ENCODE peak calls at places on chromosomes 13 and 19, in eight cellular contexts. One of them, this sample, is unnamed.

GRCh38 chr13:112182251-112182650 is 115.3 kb downstream of the SOX1 start:
- DNase-seq in GM10248: no peak
- DNase-seq in endothelial cell of umbilical vein: no peak
- DNase-seq in caudate nucleus: no peak
- DNase-seq in psoas muscle: no peak
- DNase-seq in NCI-H1436 treated with DMSO at 0.1 percent for 48 hours: no peak
- DNase-seq in uterus: no peak
- DNase-seq in stimulated activated CD4-positive, alpha-beta T cell treated with anti-CD3 and anti-CD28 coated beads, Interleukin-4, amount 100 ng/mL, for 24 hours: no peak
- DNase-seq in this sample: no peak

GRCh38 chr13:51769455-51770127 is 34.4 kb downstream of the DHRS12 start:
- DNase-seq in NCI-H1436 treated with DMSO at 0.1 percent for 48 hours: no peak
- DNase-seq in GM10248: no peak
- DNase-seq in psoas muscle: peak
- DNase-seq in caudate nucleus: no peak
- DNase-seq in uterus: peak
- DNase-seq in endothelial cell of umbilical vein: no peak
- DNase-seq in stimulated activated CD4-positive, alpha-beta T cell treated with anti-CD3 and anti-CD28 coated beads, Interleukin-4, amount 100 ng/mL, for 24 hours: no peak
- DNase-seq in this sample: peak

GRCh38 chr19:53881482-53882390 is at the start of gene PRKCG:
- DNase-seq in GM10248: peak
- DNase-seq in uterus: no peak
- DNase-seq in caudate nucleus: peak
- DNase-seq in NCI-H1436 treated with DMSO at 0.1 percent for 48 hours: no peak
- DNase-seq in endothelial cell of umbilical vein: no peak
- DNase-seq in stimulated activated CD4-positive, alpha-beta T cell treated with anti-CD3 and anti-CD28 coated beads, Interleukin-4, amount 100 ng/mL, for 24 hours: peak
- DNase-seq in psoas muscle: peak
- DNase-seq in this sample: no peak

GRCh38 chr13:43805071-43805468 is 18.3 kb upstream of the ENOX1 start:
- DNase-seq in caudate nucleus: no peak
- DNase-seq in uterus: no peak
- DNase-seq in NCI-H1436 treated with DMSO at 0.1 percent for 48 hours: no peak
- DNase-seq in stimulated activated CD4-positive, alpha-beta T cell treated with anti-CD3 and anti-CD28 coated beads, Interleukin-4, amount 100 ng/mL, for 24 hours: peak
- DNase-seq in endothelial cell of umbilical vein: peak
- DNase-seq in psoas muscle: no peak
- DNase-seq in GM10248: no peak
- DNase-seq in this sample: no peak

GRCh38 chr19:41233748-41234240 is 14.8 kb downstream of the AXL start:
- DNase-seq in endothelial cell of umbilical vein: no peak
- DNase-seq in stimulated activated CD4-positive, alpha-beta T cell treated with anti-CD3 and anti-CD28 coated beads, Interleukin-4, amount 100 ng/mL, for 24 hours: no peak
- DNase-seq in caudate nucleus: no peak
- DNase-seq in NCI-H1436 treated with DMSO at 0.1 percent for 48 hours: no peak
- DNase-seq in uterus: no peak
- DNase-seq in GM10248: no peak
- DNase-seq in psoas muscle: no peak
- DNase-seq in this sample: no peak

GRCh38 chr13:79384022-79384610 is 21.9 kb downstream of the RBM26 start:
- DNase-seq in psoas muscle: no peak
- DNase-seq in endothelial cell of umbilical vein: no peak
- DNase-seq in caudate nucleus: no peak
- DNase-seq in stimulated activated CD4-positive, alpha-beta T cell treated with anti-CD3 and anti-CD28 coated beads, Interleukin-4, amount 100 ng/mL, for 24 hours: no peak
- DNase-seq in GM10248: no peak
- DNase-seq in NCI-H1436 treated with DMSO at 0.1 percent for 48 hours: no peak
- DNase-seq in uterus: no peak
- DNase-seq in this sample: no peak

GRCh38 chr13:107585466-107585865 is 629.9 kb downstream of the LIG4 start:
- DNase-seq in NCI-H1436 treated with DMSO at 0.1 percent for 48 hours: no peak
- DNase-seq in endothelial cell of umbilical vein: peak
- DNase-seq in stimulated activated CD4-positive, alpha-beta T cell treated with anti-CD3 and anti-CD28 coated beads, Interleukin-4, amount 100 ng/mL, for 24 hours: no peak
- DNase-seq in GM10248: no peak
- DNase-seq in uterus: no peak
- DNase-seq in caudate nucleus: no peak
- DNase-seq in psoas muscle: no peak
- DNase-seq in this sample: no peak

GRCh38 chr19:7871280-7871529 is 3.0 kb downstream of the PRR36 start:
- DNase-seq in stimulated activated CD4-positive, alpha-beta T cell treated with anti-CD3 and anti-CD28 coated beads, Interleukin-4, amount 100 ng/mL, for 24 hours: peak
- DNase-seq in NCI-H1436 treated with DMSO at 0.1 percent for 48 hours: no peak
- DNase-seq in GM10248: peak
- DNase-seq in uterus: no peak
- DNase-seq in psoas muscle: no peak
- DNase-seq in caudate nucleus: no peak
- DNase-seq in endothelial cell of umbilical vein: no peak
- DNase-seq in this sample: no peak

GRCh38 chr19:15540435-15540834 is 32.1 kb downstream of the CYP4F22 start:
- DNase-seq in caudate nucleus: no peak
- DNase-seq in endothelial cell of umbilical vein: no peak
- DNase-seq in psoas muscle: no peak
- DNase-seq in uterus: no peak
- DNase-seq in NCI-H1436 treated with DMSO at 0.1 percent for 48 hours: no peak
- DNase-seq in stimulated activated CD4-positive, alpha-beta T cell treated with anti-CD3 and anti-CD28 coated beads, Interleukin-4, amount 100 ng/mL, for 24 hours: no peak
- DNase-seq in GM10248: no peak
- DNase-seq in this sample: no peak

GRCh38 chr13:33033361-33033812 is 17.2 kb downstream of the KL start:
- DNase-seq in psoas muscle: no peak
- DNase-seq in stimulated activated CD4-positive, alpha-beta T cell treated with anti-CD3 and anti-CD28 coated beads, Interleukin-4, amount 100 ng/mL, for 24 hours: peak
- DNase-seq in uterus: no peak
- DNase-seq in GM10248: peak
- DNase-seq in caudate nucleus: no peak
- DNase-seq in NCI-H1436 treated with DMSO at 0.1 percent for 48 hours: no peak
- DNase-seq in endothelial cell of umbilical vein: no peak
- DNase-seq in this sample: no peak

GRCh38 chr19:46745521-46746280 is at the start of gene FKRP:
- DNase-seq in caudate nucleus: no peak
- DNase-seq in stimulated activated CD4-positive, alpha-beta T cell treated with anti-CD3 and anti-CD28 coated beads, Interleukin-4, amount 100 ng/mL, for 24 hours: peak
- DNase-seq in endothelial cell of umbilical vein: no peak
- DNase-seq in NCI-H1436 treated with DMSO at 0.1 percent for 48 hours: no peak
- DNase-seq in uterus: peak
- DNase-seq in psoas muscle: no peak
- DNase-seq in GM10248: peak
- DNase-seq in this sample: no peak

GRCh38 chr19:12859546-12859945 is 21.2 kb downstream of the MAST1 start:
- DNase-seq in caudate nucleus: no peak
- DNase-seq in endothelial cell of umbilical vein: no peak
- DNase-seq in uterus: no peak
- DNase-seq in NCI-H1436 treated with DMSO at 0.1 percent for 48 hours: no peak
- DNase-seq in GM10248: no peak
- DNase-seq in psoas muscle: no peak
- DNase-seq in stimulated activated CD4-positive, alpha-beta T cell treated with anti-CD3 and anti-CD28 coated beads, Interleukin-4, amount 100 ng/mL, for 24 hours: no peak
- DNase-seq in this sample: no peak

GRCh38 chr13:106468207-106468606 is 67.3 kb downstream of the EFNB2 start:
- DNase-seq in endothelial cell of umbilical vein: no peak
- DNase-seq in psoas muscle: no peak
- DNase-seq in NCI-H1436 treated with DMSO at 0.1 percent for 48 hours: no peak
- DNase-seq in stimulated activated CD4-positive, alpha-beta T cell treated with anti-CD3 and anti-CD28 coated beads, Interleukin-4, amount 100 ng/mL, for 24 hours: no peak
- DNase-seq in caudate nucleus: peak
- DNase-seq in GM10248: no peak
- DNase-seq in uterus: no peak
- DNase-seq in this sample: no peak

GRCh38 chr19:4660181-4660791 is 9.9 kb downstream of the MYDGF start:
- DNase-seq in uterus: no peak
- DNase-seq in psoas muscle: no peak
- DNase-seq in GM10248: peak
- DNase-seq in endothelial cell of umbilical vein: peak
- DNase-seq in stimulated activated CD4-positive, alpha-beta T cell treated with anti-CD3 and anti-CD28 coated beads, Interleukin-4, amount 100 ng/mL, for 24 hours: no peak
- DNase-seq in caudate nucleus: no peak
- DNase-seq in NCI-H1436 treated with DMSO at 0.1 percent for 48 hours: no peak
- DNase-seq in this sample: no peak

GRCh38 chr19:13018037-13018914 is 23.0 kb downstream of the NFIX start:
- DNase-seq in endothelial cell of umbilical vein: peak
- DNase-seq in GM10248: no peak
- DNase-seq in psoas muscle: peak
- DNase-seq in caudate nucleus: peak
- DNase-seq in uterus: peak
- DNase-seq in stimulated activated CD4-positive, alpha-beta T cell treated with anti-CD3 and anti-CD28 coated beads, Interleukin-4, amount 100 ng/mL, for 24 hours: no peak
- DNase-seq in NCI-H1436 treated with DMSO at 0.1 percent for 48 hours: no peak
- DNase-seq in this sample: no peak

GRCh38 chr19:28372800-28373199 is 840.2 kb downstream of the UQCRFS1 start:
- DNase-seq in NCI-H1436 treated with DMSO at 0.1 percent for 48 hours: no peak
- DNase-seq in stimulated activated CD4-positive, alpha-beta T cell treated with anti-CD3 and anti-CD28 coated beads, Interleukin-4, amount 100 ng/mL, for 24 hours: no peak
- DNase-seq in endothelial cell of umbilical vein: no peak
- DNase-seq in GM10248: no peak
- DNase-seq in psoas muscle: no peak
- DNase-seq in uterus: no peak
- DNase-seq in caudate nucleus: no peak
- DNase-seq in this sample: no peak

GRCh38 chr13:50936681-50937080 is 27.1 kb downstream of the RNASEH2B start:
- DNase-seq in NCI-H1436 treated with DMSO at 0.1 percent for 48 hours: no peak
- DNase-seq in caudate nucleus: no peak
- DNase-seq in GM10248: no peak
- DNase-seq in stimulated activated CD4-positive, alpha-beta T cell treated with anti-CD3 and anti-CD28 coated beads, Interleukin-4, amount 100 ng/mL, for 24 hours: no peak
- DNase-seq in psoas muscle: no peak
- DNase-seq in endothelial cell of umbilical vein: no peak
- DNase-seq in uterus: no peak
- DNase-seq in this sample: no peak

GRCh38 chr13:83498486-83499190 is 383.6 kb downstream of the SLITRK1 start:
- DNase-seq in uterus: no peak
- DNase-seq in caudate nucleus: no peak
- DNase-seq in endothelial cell of umbilical vein: no peak
- DNase-seq in psoas muscle: no peak
- DNase-seq in stimulated activated CD4-positive, alpha-beta T cell treated with anti-CD3 and anti-CD28 coated beads, Interleukin-4, amount 100 ng/mL, for 24 hours: no peak
- DNase-seq in NCI-H1436 treated with DMSO at 0.1 percent for 48 hours: no peak
- DNase-seq in GM10248: no peak
- DNase-seq in this sample: no peak

GRCh38 chr19:45276284-45276687 is 25.2 kb downstream of the MARK4 start:
- DNase-seq in NCI-H1436 treated with DMSO at 0.1 percent for 48 hours: no peak
- DNase-seq in GM10248: no peak
- DNase-seq in uterus: no peak
- DNase-seq in psoas muscle: no peak
- DNase-seq in endothelial cell of umbilical vein: no peak
- DNase-seq in caudate nucleus: no peak
- DNase-seq in stimulated activated CD4-positive, alpha-beta T cell treated with anti-CD3 and anti-CD28 coated beads, Interleukin-4, amount 100 ng/mL, for 24 hours: no peak
- DNase-seq in this sample: no peak

GRCh38 chr13:41707192-41707858 is 250.0 kb downstream of the RGCC start:
- DNase-seq in psoas muscle: no peak
- DNase-seq in caudate nucleus: no peak
- DNase-seq in endothelial cell of umbilical vein: no peak
- DNase-seq in GM10248: no peak
- DNase-seq in NCI-H1436 treated with DMSO at 0.1 percent for 48 hours: no peak
- DNase-seq in stimulated activated CD4-positive, alpha-beta T cell treated with anti-CD3 and anti-CD28 coated beads, Interleukin-4, amount 100 ng/mL, for 24 hours: no peak
- DNase-seq in uterus: no peak
- DNase-seq in this sample: no peak

GRCh38 chr19:41430907-41431306 is 3.7 kb upstream of the B3GNT8 start:
- DNase-seq in NCI-H1436 treated with DMSO at 0.1 percent for 48 hours: no peak
- DNase-seq in GM10248: no peak
- DNase-seq in endothelial cell of umbilical vein: no peak
- DNase-seq in psoas muscle: no peak
- DNase-seq in uterus: no peak
- DNase-seq in caudate nucleus: no peak
- DNase-seq in stimulated activated CD4-positive, alpha-beta T cell treated with anti-CD3 and anti-CD28 coated beads, Interleukin-4, amount 100 ng/mL, for 24 hours: no peak
- DNase-seq in this sample: no peak

GRCh38 chr13:27496851-27497250 is 46.5 kb upstream of the MTIF3 start:
- DNase-seq in endothelial cell of umbilical vein: no peak
- DNase-seq in uterus: no peak
- DNase-seq in NCI-H1436 treated with DMSO at 0.1 percent for 48 hours: no peak
- DNase-seq in caudate nucleus: no peak
- DNase-seq in GM10248: no peak
- DNase-seq in stimulated activated CD4-positive, alpha-beta T cell treated with anti-CD3 and anti-CD28 coated beads, Interleukin-4, amount 100 ng/mL, for 24 hours: no peak
- DNase-seq in psoas muscle: no peak
- DNase-seq in this sample: no peak

GRCh38 chr13:33494596-33495214 is 209.2 kb upstream of the STARD13 start:
- DNase-seq in endothelial cell of umbilical vein: peak
- DNase-seq in stimulated activated CD4-positive, alpha-beta T cell treated with anti-CD3 and anti-CD28 coated beads, Interleukin-4, amount 100 ng/mL, for 24 hours: no peak
- DNase-seq in uterus: no peak
- DNase-seq in psoas muscle: no peak
- DNase-seq in NCI-H1436 treated with DMSO at 0.1 percent for 48 hours: no peak
- DNase-seq in caudate nucleus: no peak
- DNase-seq in GM10248: no peak
- DNase-seq in this sample: no peak

GRCh38 chr13:112170823-112171569 is 104.0 kb downstream of the SOX1 start:
- DNase-seq in caudate nucleus: no peak
- DNase-seq in psoas muscle: no peak
- DNase-seq in GM10248: no peak
- DNase-seq in NCI-H1436 treated with DMSO at 0.1 percent for 48 hours: no peak
- DNase-seq in stimulated activated CD4-positive, alpha-beta T cell treated with anti-CD3 and anti-CD28 coated beads, Interleukin-4, amount 100 ng/mL, for 24 hours: no peak
- DNase-seq in uterus: no peak
- DNase-seq in endothelial cell of umbilical vein: no peak
- DNase-seq in this sample: no peak

This sample was measured in lower leg skin.